ENCODE peak calls at places on chromosomes 2 and 18, in seven cellular contexts. U is bronchial epithelial cell; X is EL; L is foreskin fibroblast; R is Right ventricle myocardium superior; I is stimulated activated CD8-positive, alpha-beta memory T cell treated with anti-CD3 and anti-CD28 coated beads, Interleukin-15, amount 100 ng/mL, for 1 hour; C is stimulated activated CD4-positive, alpha-beta T cell treated with anti-CD3 and anti-CD28 coated beads, Interleukin-15, amount 100 ng/mL, for 24 hours. E is an unnamed sample.

GRCh38 chr18:78837766-78838165 is 141.9 kb upstream of the SALL3 start:
- DNase-seq in X (no peak), R (no peak), L (no peak), U (no peak), C (no peak), I (no peak), E (no peak)

GRCh38 chr2:168920504-168921157 is 19.5 kb downstream of the G6PC2 start:
- DNase-seq in R (no peak), C (no peak), U (peak), L (peak), X (peak), I (no peak), E (peak)

GRCh38 chr2:153476491-153477095 is 2.0 kb downstream of the RPRM start:
- DNase-seq in R (no peak), C (no peak), I (no peak), U (no peak), X (no peak), L (no peak), E (no peak)

GRCh38 chr2:118975133-118975532 is 33.1 kb downstream of the MARCO start:
- DNase-seq in L (no peak), R (no peak), X (no peak), U (no peak), C (no peak), I (no peak), E (no peak)

GRCh38 chr2:65300772-65301711 is 73.4 kb downstream of the ACTR2 start:
- DNase-seq in X (peak), L (peak), I (peak), C (peak), R (peak), U (peak), E (no peak)

GRCh38 chr2:8786463-8786862 is 51.0 kb downstream of the KIDINS220 start:
- DNase-seq in X (no peak), U (no peak), L (no peak), C (no peak), R (no peak), I (no peak), E (no peak)

GRCh38 chr18:8969639-8970378 is 132.7 kb upstream of the NDUFV2 start:
- DNase-seq in I (no peak), C (no peak), U (peak), L (peak), X (no peak), R (no peak), E (peak)

GRCh38 chr2:29398384-29399237 is 283.4 kb downstream of the CLIP4 start:
- DNase-seq in I (no peak), C (no peak), R (no peak), X (peak), U (no peak), L (no peak), E (no peak)

GRCh38 chr2:214465386-214466146 is 54.7 kb downstream of the VWC2L start:
- DNase-seq in C (no peak), X (peak), R (peak), I (no peak), U (peak), L (peak), E (peak)

GRCh38 chr2:79512442-79513401 is at the start of gene CTNNA2:
- DNase-seq in X (peak), I (no peak), C (peak), R (no peak), U (no peak), L (peak), E (no peak)

GRCh38 chr2:53442783-53443182 is 324.8 kb upstream of the CHAC2 start:
- DNase-seq in X (no peak), L (no peak), R (peak), U (peak), I (no peak), C (no peak), E (no peak)

GRCh38 chr2:65431417-65432226 is 777 bp downstream of the SPRED2 start:
- DNase-seq in X (peak), R (peak), U (no peak), L (peak), C (peak), I (no peak), E (peak)

GRCh38 chr18:57630002-57630758 is 8.5 kb upstream of the NARS1 start:
- DNase-seq in I (peak), X (peak), C (peak), U (peak), R (peak), L (peak), E (peak)

GRCh38 chr2:214014551-214015230 is 396.2 kb upstream of the VWC2L start:
- DNase-seq in I (no peak), U (peak), R (no peak), X (no peak), C (no peak), L (no peak), E (peak)

E was measured in foreskin keratinocyte.